ENCODE peak calls at places on chromosome 2, in five cellular contexts. H is OCI-LY7, B is neural progenitor cell, X is GM23248, A is HCT116. M is an unnamed sample.

GRCh38 chr2:231668981-231669380 is 39.3 kb upstream of the PTMA start:
- DNase-seq in H (no peak), B (no peak), X (no peak), A (no peak), M (no peak)

GRCh38 chr2:12201369-12201768 is 454.9 kb downstream of the LPIN1 start:
- DNase-seq in B (no peak), X (no peak), H (no peak), A (no peak), M (no peak)

GRCh38 chr2:20093263-20094141 is 42.1 kb upstream of the LAPTM4A start:
- DNase-seq in X (peak; percentile 90), A (peak; percentile 48), H (no peak), B (peak; percentile 81), M (peak; percentile 81)

GRCh38 chr2:52639692-52640091 is 1127.9 kb upstream of the CHAC2 start:
- DNase-seq in H (no peak), B (no peak), X (no peak), A (no peak), M (no peak)

GRCh38 chr2:62789918-62790317 is 84.4 kb downstream of the EHBP1 start:
- DNase-seq in B (no peak), X (no peak), A (no peak), H (no peak), M (no peak)

GRCh38 chr2:200199576-200200263 is 106.8 kb upstream of the SPATS2L start:
- DNase-seq in X (no peak), B (peak; percentile 49), H (peak; percentile 2), A (no peak), M (peak; percentile 9)

GRCh38 chr2:151945186-151945585 is 117.0 kb upstream of the ARL5A start:
- DNase-seq in X (no peak), A (no peak), H (no peak), B (no peak), M (no peak)

GRCh38 chr2:196233808-196234501 is 62.6 kb upstream of the STK17B start:
- DNase-seq in A (no peak), B (no peak), X (peak; percentile 40), H (peak; percentile 82), M (no peak)

GRCh38 chr2:112033600-112033999 is 21.5 kb upstream of the TMEM87B start:
- DNase-seq in X (peak; percentile 45), B (no peak), H (no peak), A (peak; percentile 52), M (peak; percentile 60)

GRCh38 chr2:54839526-54840255 is 116.2 kb downstream of the EML6 start:
- DNase-seq in B (no peak), H (no peak), X (no peak), A (no peak), M (no peak)

GRCh38 chr2:27049422-27050280 is 1.8 kb upstream of the AGBL5 start:
- DNase-seq in X (no peak), A (no peak), B (no peak), H (peak; percentile 61), M (no peak)

GRCh38 chr2:64654063-64654811 is 524 bp upstream of the SERTAD2 start:
- DNase-seq in X (peak; percentile 95), B (peak; percentile 92), A (peak; percentile 64), H (peak; percentile 42), M (peak; percentile 85)

GRCh38 chr2:112148477-112148876 is 10.3 kb downstream of the FBLN7 start:
- DNase-seq in H (no peak), B (no peak), X (peak; percentile 39), A (no peak), M (no peak)

GRCh38 chr2:114122861-114123391 is 233.0 kb downstream of the ACTR3 start:
- DNase-seq in H (no peak), X (no peak), B (no peak), A (no peak), M (no peak)

GRCh38 chr2:235543851-235544686 is 50.2 kb downstream of the AGAP1 start:
- DNase-seq in B (no peak), H (no peak), X (no peak), A (no peak), M (peak; percentile 31)

GRCh38 chr2:207142461-207142860 is 23.3 kb downstream of the KLF7 start:
- DNase-seq in X (peak; percentile 57), H (no peak), A (no peak), B (no peak), M (no peak)

GRCh38 chr2:18284331-18284730 is 276.1 kb downstream of the RDH14 start:
- DNase-seq in H (no peak), A (no peak), B (no peak), X (peak; percentile 47), M (no peak)

GRCh38 chr2:215507126-215507525 is 71.3 kb upstream of the FN1 start:
- DNase-seq in X (no peak), H (no peak), A (no peak), B (no peak), M (no peak)

GRCh38 chr2:96771792-96772618 is 11.3 kb downstream of the CNNM4 start:
- DNase-seq in H (peak; percentile 46), X (no peak), A (no peak), B (no peak), M (peak; percentile 91)
- TF ChIP-seq EZH2phosphoT487 in H (no peak), X (no peak), A (no peak), B (no peak), M (no peak)

GRCh38 chr2:45009928-45010705 is 865 bp upstream of the SIX2 start:
- DNase-seq in X (peak; percentile 83), A (no peak), B (peak; percentile 81), H (no peak), M (peak; percentile 75)
- TF ChIP-seq EZH2phosphoT487 in X (no peak), A (no peak), B (no peak), H (no peak), M (no peak)

GRCh38 chr2:88754585-88755305 is 63.3 kb downstream of the RPIA start:
- DNase-seq in X (no peak), B (no peak), H (peak; percentile 70), A (no peak), M (no peak)
- TF ChIP-seq EZH2phosphoT487 in X (no peak), B (no peak), H (no peak), A (no peak), M (no peak)

GRCh38 chr2:41937464-41937861 is 110.4 kb upstream of the PKDCC start:
- DNase-seq in X (peak; percentile 73), A (no peak), B (peak; percentile 82), H (no peak), M (peak; percentile 39)
- TF ChIP-seq EZH2phosphoT487 in X (no peak), A (no peak), B (no peak), H (no peak), M (no peak)

GRCh38 chr2:36650031-36650430 is 46.5 kb upstream of the VIT start:
- DNase-seq in A (peak; percentile 73), B (no peak), H (peak; percentile 7), X (peak; percentile 91), M (peak; percentile 83)
- TF ChIP-seq EZH2phosphoT487 in A (no peak), B (no peak), H (no peak), X (no peak), M (no peak)

GRCh38 chr2:203813684-203814083 is 53.9 kb upstream of the CTLA4 start:
- DNase-seq in H (no peak), X (no peak), A (no peak), B (no peak), M (no peak)

GRCh38 chr2:203812294-203813221 is 55.0 kb upstream of the CTLA4 start:
- DNase-seq in A (no peak), B (no peak), X (no peak), H (no peak), M (no peak)

GRCh38 chr2:203814661-203815540 is 52.7 kb upstream of the CTLA4 start:
- DNase-seq in H (peak; percentile 89), A (peak; percentile 50), B (peak; percentile 85), X (peak; percentile 92), M (peak; percentile 77)

GRCh38 chr2:203817147-203817546 is 50.4 kb upstream of the CTLA4 start:
- DNase-seq in H (peak; percentile 15), A (no peak), B (no peak), X (no peak), M (no peak)

GRCh38 chr2:203815541-203815898 is 52.1 kb upstream of the CTLA4 start:
- DNase-seq in H (no peak), A (no peak), X (no peak), B (no peak), M (no peak)
- TF ChIP-seq EZH2phosphoT487 in H (no peak), A (no peak), X (no peak), B (no peak), M (no peak)

GRCh38 chr2:144511945-144512344 is 8.0 kb downstream of the ZEB2 start:
- DNase-seq in A (no peak), H (no peak), B (peak; percentile 66), X (no peak), M (no peak)
- TF ChIP-seq EZH2phosphoT487 in A (no peak), H (no peak), B (no peak), X (no peak), M (no peak)

GRCh38 chr2:239465017-239466001 is 64.5 kb upstream of the HDAC4 start:
- DNase-seq in X (peak; percentile 55), A (no peak), H (no peak), B (no peak), M (peak; percentile 82)
- TF ChIP-seq EZH2phosphoT487 in X (no peak), A (no peak), H (no peak), B (no peak), M (no peak)

GRCh38 chr2:166926657-166927056 is 38.4 kb downstream of the XIRP2 start:
- DNase-seq in B (no peak), A (no peak), H (no peak), X (no peak), M (no peak)
- TF ChIP-seq EZH2phosphoT487 in B (no peak), A (no peak), H (no peak), X (no peak), M (no peak)

GRCh38 chr2:150530168-150530567 is 42.7 kb upstream of the RND3 start:
- DNase-seq in A (no peak), X (no peak), H (no peak), B (no peak), M (no peak)

GRCh38 chr2:150526827-150527226 is 39.4 kb upstream of the RND3 start:
- DNase-seq in H (no peak), A (peak; percentile 72), X (peak; percentile 95), B (no peak), M (peak; percentile 97)

GRCh38 chr2:150528861-150529801 is 41.7 kb upstream of the RND3 start:
- DNase-seq in X (peak; percentile 88), B (peak; percentile 6), H (no peak), A (no peak), M (peak; percentile 92)

GRCh38 chr2:150522269-150522668 is 34.8 kb upstream of the RND3 start:
- DNase-seq in H (no peak), B (no peak), A (no peak), X (no peak), M (no peak)

GRCh38 chr2:150526006-150526405 is 38.5 kb upstream of the RND3 start:
- DNase-seq in A (no peak), H (no peak), B (no peak), X (no peak), M (peak; percentile 29)
- TF ChIP-seq EZH2phosphoT487 in A (no peak), H (no peak), B (no peak), X (no peak), M (no peak)

M was measured in PC-3.